ENCODE peak calls at places on chromosome X, in seven cellular contexts. Q is thyroid gland, C is pancreas, V is AG09309, A is PC-3, T is endodermal cell, D is A549. N is an unnamed sample.

GRCh38 chrX:119015407-119016242 is 41.2 kb downstream of the LONRF3 start:
- DNase-seq in Q (peak), C (no peak), V (peak), A (peak), T (no peak), D (peak), N (peak)

GRCh38 chrX:109632906-109633504 is 8.0 kb upstream of the KCNE5 start:
- DNase-seq in Q (peak), C (no peak), V (no peak), A (peak), T (peak), D (peak), N (no peak)

GRCh38 chrX:123570011-123570590 is 162.8 kb downstream of the THOC2 start:
- DNase-seq in Q (no peak), C (peak), V (no peak), A (peak), T (no peak), D (no peak), N (no peak)

GRCh38 chrX:51894697-51895336 is 1.4 kb downstream of the MAGED1 start:
- DNase-seq in Q (peak), C (peak), V (no peak), A (no peak), T (peak), D (no peak), N (peak)

GRCh38 chrX:12595746-12596145 is 195.5 kb upstream of the PRPS2 start:
- DNase-seq in Q (no peak), C (no peak), V (no peak), A (no peak), T (no peak), D (no peak), N (no peak)

GRCh38 chrX:155962906-155963305 is 34.6 kb upstream of the IL9R start:
- DNase-seq in Q (no peak), C (no peak), V (no peak), A (no peak), T (no peak), D (no peak), N (no peak)

GRCh38 chrX:71671043-71671829 is 3.9 kb downstream of the LOC101059915 start:
- DNase-seq in Q (no peak), C (no peak), V (no peak), A (peak), T (no peak), D (no peak), N (no peak)

GRCh38 chrX:20974326-20974725 is 399.9 kb upstream of the CNKSR2 start:
- DNase-seq in Q (no peak), C (no peak), V (no peak), A (peak), T (no peak), D (no peak), N (no peak)

GRCh38 chrX:40831750-40832149 is 96.4 kb upstream of the MED14 start:
- DNase-seq in Q (peak), C (no peak), V (no peak), A (no peak), T (no peak), D (no peak), N (no peak)

GRCh38 chrX:119755981-119756533 is 2.3 kb upstream of the SOWAHD start:
- DNase-seq in Q (no peak), C (no peak), V (no peak), A (no peak), T (no peak), D (no peak), N (peak)

GRCh38 chrX:20063716-20064351 is 52.9 kb downstream of the MAP7D2 start:
- DNase-seq in Q (no peak), C (no peak), V (no peak), A (no peak), T (peak), D (no peak), N (no peak)

DNA sequence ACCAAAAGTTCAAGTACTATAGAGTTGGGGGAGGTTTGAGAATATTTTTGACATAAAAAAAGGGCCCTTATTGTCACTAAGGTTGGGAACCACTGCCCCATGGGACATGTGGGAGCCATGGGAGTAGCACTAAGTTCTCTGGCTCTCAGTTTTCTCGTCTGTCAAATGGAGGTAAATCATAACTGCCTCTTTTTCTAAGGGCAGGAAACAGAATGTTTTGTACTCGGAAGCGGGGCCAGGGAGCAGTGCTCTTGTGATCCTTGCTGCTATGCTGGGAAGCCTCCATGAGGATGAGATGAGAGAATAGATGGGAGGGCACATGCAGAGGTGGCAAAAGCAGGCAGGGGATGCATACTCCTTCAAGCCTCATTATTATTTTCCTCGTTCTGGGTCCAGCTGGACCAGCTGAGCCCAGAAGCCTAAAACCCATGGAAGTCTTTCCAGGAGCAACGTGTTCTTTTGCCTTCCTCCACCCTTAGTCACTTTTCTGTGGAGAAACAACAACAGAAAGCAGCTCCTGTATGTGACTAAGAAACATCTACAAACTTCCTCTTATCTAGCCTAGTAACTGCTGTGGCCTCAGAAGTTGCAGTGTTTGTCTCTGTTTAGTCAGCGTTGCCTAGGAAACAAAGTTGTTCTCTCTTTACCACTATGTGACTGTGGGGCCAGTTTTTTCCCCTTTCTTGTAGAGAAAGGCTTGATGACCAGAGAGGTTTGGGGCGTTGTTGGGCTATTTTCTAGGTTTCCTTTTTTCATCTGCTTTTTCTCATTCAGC is 64.8 kb downstream of the TSC22D3 start:
- DNase-seq in Q (no peak), C (no peak), V (peak), A (peak), T (peak), D (peak), N (peak)
- H3K4me3 ChIP-seq in Q (no peak), C (no peak), V (no peak), A (no peak), T (no peak), D (no peak), N (no peak)

GRCh38 chrX:98490670-98491069 is 1607.0 kb downstream of the RPA4 start:
- DNase-seq in Q (no peak), C (no peak), V (no peak), A (no peak), T (no peak), D (no peak), N (no peak)
- TF ChIP-seq CTCF in Q (no peak), C (no peak), V (no peak), A (no peak), T (no peak), D (no peak), N (no peak)

GRCh38 chrX:131763674-131764073 is 219.8 kb downstream of the OR13H1 start:
- DNase-seq in Q (no peak), C (no peak), V (peak), A (peak), T (no peak), D (peak), N (no peak)
- H3K4me3 ChIP-seq in Q (peak), C (peak), V (peak), A (no peak), T (no peak), D (peak), N (no peak)

DNA sequence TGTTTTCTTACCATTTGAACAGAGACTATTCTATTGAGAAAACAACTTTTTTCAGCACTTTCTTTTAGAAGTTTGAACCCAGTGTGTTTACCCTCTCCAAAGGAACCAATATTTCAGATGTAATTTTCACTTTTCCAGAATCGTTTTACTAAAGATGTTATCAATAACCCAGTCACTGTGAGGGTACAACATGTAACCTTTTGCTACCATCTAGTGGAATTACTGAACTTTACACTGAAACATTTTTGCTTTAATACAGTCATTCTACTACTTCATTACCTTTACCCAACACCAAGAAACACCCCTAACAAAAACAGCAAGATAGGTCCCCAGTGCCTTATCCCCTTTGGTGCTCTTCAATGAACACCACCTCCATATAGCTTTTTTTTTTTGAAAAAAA is 33.1 kb upstream of the PRDX4 start:
- DNase-seq in Q (no peak), C (no peak), V (no peak), A (peak), T (no peak), D (peak), N (no peak)
- TF ChIP-seq CTCF in Q (no peak), C (no peak), V (no peak), A (peak), T (peak), D (peak), N (no peak)

GRCh38 chrX:154802838-154803410 is 2.4 kb downstream of the MPP1 start:
- DNase-seq in Q (no peak), C (no peak), V (no peak), A (no peak), T (no peak), D (no peak), N (no peak)
- H3K4me3 ChIP-seq in Q (no peak), C (no peak), V (no peak), A (no peak), T (no peak), D (no peak), N (no peak)

DNA sequence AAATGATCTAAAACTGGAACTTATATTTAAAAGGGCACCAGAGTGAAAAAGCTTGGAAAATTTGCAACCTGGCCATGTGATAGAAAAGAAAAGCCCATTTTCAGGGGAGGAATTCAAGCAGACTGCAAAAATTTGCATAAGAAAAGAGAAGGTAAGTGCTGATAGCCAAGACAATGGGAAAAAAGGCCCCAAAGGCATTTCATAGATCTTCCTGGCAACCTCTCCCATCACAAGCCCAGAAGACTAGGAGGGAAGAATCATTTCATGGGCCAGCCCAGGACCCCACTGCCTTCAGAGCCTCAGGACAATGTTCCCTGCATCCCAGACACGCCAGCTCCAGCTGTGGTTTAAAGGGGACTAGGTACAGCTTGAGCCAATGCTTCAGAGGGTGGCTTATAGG is 887.3 kb upstream of the DIAPH2 start:
- DNase-seq in Q (no peak), C (no peak), V (no peak), A (no peak), T (no peak), D (no peak), N (no peak)
- TF ChIP-seq CTCF in Q (no peak), C (no peak), V (no peak), A (no peak), T (no peak), D (no peak), N (no peak)

N was measured in GM12864.